ENCODE peak calls at places on chromosomes 6 and 20, in ten cellular contexts. D is substantia nigra; X is fibroblast of gingiva; P is LoVo; G is GM10248; C is activated CD4-positive, alpha-beta T cell treated with anti-CD3 and anti-CD28 coated beads for 36 hours; Y is H7; L is left cardiac atrium; J is NB4; I is endothelial cell. K is an unnamed sample.
A peak's percentile ranks its signal among the peaks of the same experiment; 100 is the strongest.

GRCh38 chr20:17654649-17655285 is 27.3 kb downstream of the RRBP1 start:
- DNase-seq in D (no peak), X (peak; percentile 39), P (no peak), G (no peak), C (peak; percentile 33), Y (peak; percentile 81), L (peak; percentile 57), J (no peak), I (peak; percentile 77), K (peak; percentile 64)

GRCh38 chr6:26202201-26202611 is 115.0 kb downstream of the HFE start:
- DNase-seq in D (no peak), X (no peak), P (no peak), G (no peak), C (no peak), Y (no peak), L (no peak), J (no peak), I (no peak), K (no peak)

GRCh38 chr6:122790740-122791679 is 2.0 kb downstream of the SMPDL3A start:
- DNase-seq in D (no peak), X (peak; percentile 31), P (no peak), G (peak; percentile 12), C (no peak), Y (no peak), L (no peak), J (no peak), I (no peak), K (peak; percentile 55)

GRCh38 chr6:24864345-24864744 is 65.6 kb upstream of the ARMH2 start:
- DNase-seq in D (no peak), X (no peak), P (no peak), G (no peak), C (no peak), Y (no peak), L (no peak), J (no peak), I (no peak), K (no peak)

GRCh38 chr20:46705378-46705729 is 4.1 kb upstream of the SLC2A10 start:
- DNase-seq in D (no peak), X (peak; percentile 98), P (no peak), G (no peak), C (no peak), Y (no peak), L (no peak), J (no peak), I (no peak), K (peak; percentile 29)

GRCh38 chr6:157990321-157991066 is 8.8 kb downstream of the SYNJ2 start:
- DNase-seq in D (no peak), X (no peak), P (no peak), G (no peak), C (peak; percentile 68), Y (no peak), L (peak; percentile 16), J (peak; percentile 99), I (no peak), K (no peak)

GRCh38 chr20:2610326-2610725 is 42.1 kb upstream of the NOP56 start:
- DNase-seq in D (no peak), X (no peak), P (no peak), G (no peak), C (no peak), Y (no peak), L (no peak), J (no peak), I (no peak), K (no peak)

GRCh38 chr6:36660771-36661471 is 17.6 kb upstream of the CDKN1A start:
- DNase-seq in D (peak; percentile 12), X (peak; percentile 28), P (no peak), G (no peak), C (no peak), Y (peak; percentile 98), L (peak; percentile 84), J (no peak), I (no peak), K (peak; percentile 57)

GRCh38 chr20:2932497-2932896 is 59.2 kb downstream of the PTPRA start:
- DNase-seq in D (no peak), X (no peak), P (no peak), G (no peak), C (no peak), Y (no peak), L (no peak), J (no peak), I (no peak), K (no peak)

K was measured in hepatocyte.